ENCODE peak calls at places on chromosomes 5 and 9, in four cellular contexts. S is epithelial cell of esophagus; I is activated naive CD8-positive, alpha-beta T cell treated with anti-CD3 and anti-CD28 coated beads for 36 hours; P is progenitor cell of endocrine pancreas. Q is an unnamed sample.

GRCh38 chr5:67380431-67380830 is 183.8 kb upstream of the CD180 start:
- DNase-seq in S (peak), I (no peak), P (no peak), Q (no peak)

GRCh38 chr9:94586316-94586715 is 7.3 kb downstream of the FBP2 start:
- DNase-seq in S (no peak), I (no peak), P (no peak), Q (no peak)

GRCh38 chr9:128333368-128333969 is 6.9 kb upstream of the SLC27A4 start:
- DNase-seq in S (no peak), I (no peak), P (no peak), Q (no peak)

GRCh38 chr5:104344809-104345512 is 782.4 kb upstream of the NUDT12 start:
- DNase-seq in S (peak), I (no peak), P (no peak), Q (no peak)

GRCh38 chr5:39523821-39524220 is 99.0 kb upstream of the DAB2 start:
- DNase-seq in S (peak), I (no peak), P (no peak), Q (no peak)

GRCh38 chr5:174895360-174895759 is 171.0 kb downstream of the MSX2 start:
- DNase-seq in S (no peak), I (no peak), P (no peak), Q (no peak)

GRCh38 chr9:336039-336438 is 121.4 kb downstream of the DOCK8 start:
- DNase-seq in S (no peak), I (no peak), P (peak), Q (no peak)

GRCh38 chr9:103789686-103790085 is 304.4 kb upstream of the SMC2 start:
- DNase-seq in S (peak), I (no peak), P (no peak), Q (no peak)

GRCh38 chr9:116456490-116457088 is 230.5 kb upstream of the TRIM32 start:
- DNase-seq in S (no peak), I (no peak), P (no peak), Q (no peak)

GRCh38 chr9:86902606-86903460 is 44.5 kb downstream of the GAS1 start:
- DNase-seq in S (no peak), I (no peak), P (no peak), Q (no peak)

GRCh38 chr9:27086818-27087680 is 22.0 kb upstream of the TEK start:
- DNase-seq in S (no peak), I (no peak), P (no peak), Q (no peak)

GRCh38 chr5:14379739-14380497 is 201.7 kb upstream of the OTULINL start:
- DNase-seq in S (no peak), I (no peak), P (no peak), Q (no peak)

GRCh38 chr9:132828201-132828770 is 49.8 kb downstream of the AK8 start:
- DNase-seq in S (no peak), I (no peak), P (no peak), Q (no peak)

GRCh38 chr5:167504276-167504675 is 787.2 kb upstream of the WWC1 start:
- DNase-seq in S (no peak), I (no peak), P (no peak), Q (no peak)

GRCh38 chr9:131624636-131625241 is 79.4 kb downstream of the PRRT1B start:
- DNase-seq in S (no peak), I (no peak), P (no peak), Q (no peak)

GRCh38 chr9:78049484-78049883 is 17.9 kb upstream of the GNAQ start:
- DNase-seq in S (no peak), I (no peak), P (no peak), Q (no peak)

GRCh38 chr9:130137081-130137869 is 34.9 kb upstream of the NCS1 start:
- DNase-seq in S (no peak), I (no peak), P (no peak), Q (no peak)

GRCh38 chr5:2688586-2688985 is 62.9 kb downstream of the IRX2 start:
- DNase-seq in S (no peak), I (no peak), P (no peak), Q (no peak)

GRCh38 chr5:171308453-171309275 is at the start of gene TLX3:
- DNase-seq in S (peak), I (no peak), P (no peak), Q (no peak)

GRCh38 chr5:141960449-141961323 is 2.7 kb upstream of the PCDH12 start:
- DNase-seq in S (peak), I (peak), P (peak), Q (peak)

GRCh38 chr5:143208781-143209510 is 194.5 kb downstream of the NR3C1 start:
- DNase-seq in S (no peak), I (no peak), P (no peak), Q (no peak)

GRCh38 chr9:81804306-81804705 is 115.0 kb upstream of the TLE1 start:
- DNase-seq in S (no peak), I (no peak), P (no peak), Q (no peak)

GRCh38 chr9:126517751-126518261 is 95.9 kb upstream of the LMX1B start:
- DNase-seq in S (no peak), I (no peak), P (no peak), Q (no peak)

GRCh38 chr9:136225366-136225747 is 20.3 kb downstream of the QSOX2 start:
- DNase-seq in S (no peak), I (no peak), P (no peak), Q (no peak)

GRCh38 chr9:137007060-137007815 is 10.9 kb upstream of the CLIC3 start:
- DNase-seq in S (no peak), I (no peak), P (no peak), Q (no peak)

Q was measured in D721Med.